ENCODE peak calls at places on chromosomes 6 and 20, in four cellular contexts. L, B, V and M are unnamed samples.

GRCh38 chr20:63138855-63139341 is 77.0 kb downstream of the YTHDF1 start:
- DNase-seq in L (no peak), B (no peak), V (no peak), M (no peak)

GRCh38 chr20:59785986-59786753 is 147.3 kb downstream of the SYCP2 start:
- DNase-seq in L (peak), B (no peak), V (no peak), M (no peak)

GRCh38 chr6:144659735-144660246 is 374.7 kb downstream of the UTRN start:
- DNase-seq in L (no peak), B (no peak), V (no peak), M (no peak)

GRCh38 chr20:35702051-35702823 is 3.0 kb downstream of the ROMO1 start:
- DNase-seq in L (no peak), B (no peak), V (peak), M (no peak)

GRCh38 chr20:23270427-23270911 is 80.1 kb upstream of the NXT1 start:
- DNase-seq in L (no peak), B (no peak), V (peak), M (peak)

GRCh38 chr20:32208499-32209154 is 947 bp downstream of the POFUT1 start:
- DNase-seq in L (no peak), B (no peak), V (peak), M (no peak)

GRCh38 chr6:142566628-142567396 is 265.0 kb downstream of the ADGRG6 start:
- DNase-seq in L (peak), B (peak), V (peak), M (peak)

GRCh38 chr6:163113358-163113962 is 301.1 kb upstream of the QKI start:
- DNase-seq in L (no peak), B (no peak), V (peak), M (no peak)

GRCh38 chr6:170117111-170117972 is 173.5 kb downstream of the DLL1 start:
- DNase-seq in L (no peak), B (no peak), V (no peak), M (no peak)

DNA sequence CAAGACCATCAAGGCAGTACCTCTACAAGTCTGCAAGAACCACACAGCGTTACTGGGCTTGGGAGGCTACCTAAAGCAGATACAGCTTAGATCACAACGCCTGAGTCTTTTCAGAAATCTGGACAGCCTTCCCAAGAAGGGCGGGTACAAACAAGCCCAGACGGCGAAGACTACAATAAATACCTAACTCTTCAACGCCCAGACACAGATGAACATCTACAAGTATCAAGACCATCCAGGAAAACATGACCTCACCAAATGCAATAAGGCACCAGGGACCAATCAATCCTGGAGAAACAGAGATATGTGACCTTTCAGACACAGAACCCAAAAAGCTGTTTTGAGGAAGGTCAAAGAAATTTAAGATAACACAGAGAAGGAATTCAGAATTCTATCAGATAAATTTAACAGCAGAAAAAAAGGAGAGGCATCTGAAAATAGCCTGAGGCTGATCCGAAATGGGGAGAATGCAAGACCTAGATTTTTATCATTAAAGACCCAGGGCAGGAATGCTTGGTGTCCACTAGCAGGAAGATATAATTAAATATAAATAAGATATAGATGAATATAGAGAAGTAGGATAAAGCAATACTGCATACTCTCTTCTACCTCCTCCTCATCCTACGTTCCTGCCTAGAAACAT is 131.7 kb upstream of the COL21A1 start:
- DNase-seq in L (no peak), B (no peak), V (no peak), M (no peak)
- H3K4me3 ChIP-seq in L (no peak), B (no peak), V (no peak), M (no peak)

GRCh38 chr6:27754408-27754782 is 157.8 kb downstream of the OR2B2 start:
- DNase-seq in L (no peak), B (no peak), V (no peak), M (no peak)
- H3K4me3 ChIP-seq in L (peak), B (no peak), V (peak), M (no peak)

GRCh38 chr20:47273591-47274235 is 82.8 kb downstream of the ZMYND8 start:
- DNase-seq in L (no peak), B (no peak), V (peak), M (peak)
- H3K4me3 ChIP-seq in L (no peak), B (no peak), V (peak), M (no peak)

DNA sequence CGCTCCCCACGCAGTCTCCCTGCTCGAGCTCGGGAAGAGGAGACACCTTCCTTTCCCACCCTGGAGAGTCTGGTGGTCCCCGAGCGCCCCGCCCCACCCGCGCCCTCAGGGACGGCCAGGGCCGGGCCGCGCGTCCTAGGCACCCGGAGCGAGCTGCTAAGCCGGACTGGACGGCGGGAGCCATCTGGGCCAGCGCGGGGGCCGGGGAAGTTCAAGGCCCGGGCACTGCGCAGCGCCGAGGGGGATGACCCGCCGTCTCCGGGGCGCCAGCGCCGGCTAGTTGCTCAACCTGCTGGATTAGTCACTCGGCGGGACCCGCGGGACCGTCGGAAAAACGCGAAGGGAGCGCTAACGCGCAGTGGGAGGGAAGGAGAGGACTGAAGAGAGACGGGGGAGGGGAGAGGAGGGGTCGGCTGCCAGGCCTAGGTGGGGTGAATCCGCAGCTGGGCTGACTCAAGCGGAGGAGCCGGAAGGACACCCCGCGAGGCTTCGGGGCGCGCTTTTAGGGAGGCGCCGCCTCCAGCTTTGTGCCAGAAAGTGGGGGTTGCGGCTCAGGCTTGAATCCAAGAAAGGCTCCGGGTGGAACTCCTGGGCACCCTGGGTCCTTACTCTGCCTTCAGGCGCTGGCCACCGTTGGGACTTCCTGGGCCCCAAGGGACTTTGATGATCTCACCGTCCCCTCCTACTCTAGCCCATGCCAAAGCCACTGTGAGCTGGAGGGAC is 75.7 kb upstream of the FOXP4 start:
- DNase-seq in L (peak), B (peak), V (peak), M (peak)
- H3K4me3 ChIP-seq in L (no peak), B (no peak), V (no peak), M (peak)

GRCh38 chr6:46466570-46466969 is 24.7 kb downstream of the RCAN2 start:
- DNase-seq in L (no peak), B (no peak), V (no peak), M (no peak)
- H3K4me3 ChIP-seq in L (no peak), B (no peak), V (no peak), M (no peak)

GRCh38 chr6:30619561-30619960 is 1.9 kb downstream of the MRPS18B start:
- DNase-seq in L (no peak), B (no peak), V (no peak), M (no peak)

GRCh38 chr6:30618270-30618787 is 689 bp downstream of the MRPS18B start:
- DNase-seq in L (no peak), B (no peak), V (peak), M (peak)

GRCh38 chr6:30616811-30617564 is at the start of gene PPP1R10:
- DNase-seq in L (peak), B (peak), V (peak), M (peak)

GRCh38 chr6:30615958-30616810 is 859 bp downstream of the PPP1R10 start:
- DNase-seq in L (peak), B (no peak), V (peak), M (peak)

DNA sequence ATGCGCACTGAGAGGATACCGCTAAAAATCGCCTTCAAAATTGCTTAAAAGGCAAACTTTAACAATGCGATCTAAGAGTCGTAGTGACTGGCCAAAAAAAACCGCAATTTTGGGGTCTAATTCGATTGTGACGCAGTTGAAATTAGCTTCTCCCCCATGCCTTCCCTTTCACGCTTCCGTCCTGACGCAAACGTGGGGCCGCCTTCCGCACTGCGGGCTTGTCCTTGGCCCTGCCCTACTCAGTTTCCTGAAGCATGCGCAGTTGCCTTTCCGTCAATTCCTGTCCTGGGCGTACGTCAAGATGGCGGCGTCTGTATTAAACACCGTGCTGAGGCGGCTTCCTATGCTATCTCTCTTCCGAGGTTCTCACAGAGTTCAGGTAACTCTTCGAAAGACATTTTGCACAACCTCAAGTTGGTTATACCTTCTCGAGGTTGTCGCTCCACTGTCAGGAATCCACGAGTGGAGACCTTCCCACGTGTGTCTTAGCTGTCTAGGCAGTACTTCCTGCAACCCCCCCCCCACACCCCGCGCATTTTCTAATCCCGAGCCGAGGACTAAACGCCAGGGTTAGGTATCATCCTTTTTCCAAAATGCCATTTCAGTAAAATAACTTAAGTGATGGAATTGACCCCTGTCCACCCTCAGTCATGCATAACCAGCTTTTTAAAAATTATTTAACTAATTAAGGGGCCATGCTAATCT is at the start of gene MRPS18B:
- DNase-seq in L (peak), B (peak), V (peak), M (peak)
- H3K4me3 ChIP-seq in L (peak), B (peak), V (peak), M (peak)